ENCODE peak calls at places on chromosomes 2 and 18, in five cellular contexts. J is bronchial epithelial cell, B is fibroblast of mammary gland, D is activated B cell treated with CpG ODN at 0.5 μM for 24 hours, L is IMR-90. M is an unnamed sample.

GRCh38 chr2:230866704-230867561 is 2.2 kb downstream of the ITM2C start:
- DNase-seq in J (no peak), B (peak; percentile 7), D (peak; percentile 45), L (peak; percentile 20), M (no peak)

GRCh38 chr18:70333757-70334156 is 44.9 kb downstream of the SOCS6 start:
- DNase-seq in J (peak; percentile 100), B (peak; percentile 99), D (no peak), L (peak; percentile 100), M (no peak)

GRCh38 chr2:241224068-241224850 is 35.8 kb downstream of the ANO7 start:
- DNase-seq in J (peak; percentile 25), B (peak; percentile 74), D (no peak), L (peak; percentile 66), M (no peak)

GRCh38 chr2:17620280-17620679 is 79.8 kb downstream of the VSNL1 start:
- DNase-seq in J (peak; percentile 76), B (peak; percentile 34), D (no peak), L (peak; percentile 4), M (no peak)

GRCh38 chr2:99748344-99748743 is 258.5 kb upstream of the REV1 start:
- DNase-seq in J (no peak), B (no peak), D (no peak), L (no peak), M (no peak)

GRCh38 chr2:60544980-60545560 is 8.4 kb downstream of the BCL11A start:
- DNase-seq in J (no peak), B (no peak), D (no peak), L (no peak), M (no peak)

GRCh38 chr2:46385786-46386577 is 88.8 kb downstream of the EPAS1 start:
- DNase-seq in J (peak; percentile 92), B (peak; percentile 75), D (no peak), L (peak; percentile 40), M (no peak)

GRCh38 chr2:220044383-220044782 is 417.0 kb downstream of the SLC4A3 start:
- DNase-seq in J (no peak), B (no peak), D (no peak), L (no peak), M (no peak)

GRCh38 chr2:128093762-128094161 is 2.8 kb downstream of the UGGT1 start:
- DNase-seq in J (no peak), B (no peak), D (no peak), L (no peak), M (no peak)

GRCh38 chr18:80185545-80185944 is 61.8 kb downstream of the PARD6G start:
- DNase-seq in J (no peak), B (no peak), D (no peak), L (no peak), M (no peak)

GRCh38 chr18:64244571-64244970 is 95.7 kb upstream of the LINC00305 start:
- DNase-seq in J (no peak), B (no peak), D (no peak), L (no peak), M (no peak)

GRCh38 chr2:150292807-150293206 is 194.7 kb downstream of the RND3 start:
- DNase-seq in J (peak; percentile 48), B (peak; percentile 68), D (no peak), L (peak; percentile 50), M (no peak)

GRCh38 chr18:2970762-2971659 is 41.9 kb downstream of the LPIN2 start:
- DNase-seq in J (no peak), B (no peak), D (no peak), L (peak; percentile 25), M (no peak)

GRCh38 chr2:227509824-227510619 is 38.1 kb downstream of the AGFG1 start:
- DNase-seq in J (peak; percentile 72), B (peak; percentile 68), D (no peak), L (peak; percentile 51), M (no peak)

GRCh38 chr18:46452820-46453219 is 204.2 kb downstream of the LOXHD1 start:
- DNase-seq in J (peak; percentile 85), B (peak; percentile 42), D (no peak), L (peak; percentile 22), M (no peak)

GRCh38 chr2:12507295-12507694 is 209.4 kb upstream of the TRIB2 start:
- DNase-seq in J (peak; percentile 95), B (peak; percentile 90), D (no peak), L (peak; percentile 80), M (no peak)

GRCh38 chr18:26488417-26489009 is 59.8 kb downstream of the KCTD1 start:
- DNase-seq in J (peak; percentile 92), B (no peak), D (no peak), L (no peak), M (no peak)

GRCh38 chr2:69253893-69254292 is 133.1 kb downstream of the GFPT1 start:
- DNase-seq in J (peak; percentile 84), B (peak; percentile 99), D (no peak), L (peak; percentile 99), M (no peak)

GRCh38 chr2:209460151-209460761 is 36.4 kb downstream of the MAP2 start:
- DNase-seq in J (peak; percentile 67), B (peak; percentile 11), D (no peak), L (no peak), M (no peak)

GRCh38 chr2:178479275-178479616 is 846 bp upstream of the FKBP7 start:
- DNase-seq in J (no peak), B (no peak), D (no peak), L (no peak), M (no peak)

GRCh38 chr2:213551526-213551925 is 267.3 kb downstream of the SPAG16 start:
- DNase-seq in J (no peak), B (no peak), D (no peak), L (no peak), M (no peak)

GRCh38 chr18:48634491-48634890 is 95.7 kb downstream of the CTIF start:
- DNase-seq in J (no peak), B (no peak), D (no peak), L (no peak), M (no peak)

GRCh38 chr2:7701807-7702206 is 784.6 kb downstream of the RNF144A start:
- DNase-seq in J (peak; percentile 23), B (no peak), D (no peak), L (no peak), M (no peak)

GRCh38 chr2:7693246-7694065 is 776.2 kb downstream of the RNF144A start:
- DNase-seq in J (no peak), B (no peak), D (no peak), L (no peak), M (no peak)

GRCh38 chr2:7694066-7695000 is 777.1 kb downstream of the RNF144A start:
- DNase-seq in J (no peak), B (no peak), D (no peak), L (no peak), M (no peak)

GRCh38 chr2:7692657-7693161 is 775.5 kb downstream of the RNF144A start:
- DNase-seq in J (peak; percentile 79), B (peak; percentile 97), D (no peak), L (peak; percentile 53), M (no peak)

DNA sequence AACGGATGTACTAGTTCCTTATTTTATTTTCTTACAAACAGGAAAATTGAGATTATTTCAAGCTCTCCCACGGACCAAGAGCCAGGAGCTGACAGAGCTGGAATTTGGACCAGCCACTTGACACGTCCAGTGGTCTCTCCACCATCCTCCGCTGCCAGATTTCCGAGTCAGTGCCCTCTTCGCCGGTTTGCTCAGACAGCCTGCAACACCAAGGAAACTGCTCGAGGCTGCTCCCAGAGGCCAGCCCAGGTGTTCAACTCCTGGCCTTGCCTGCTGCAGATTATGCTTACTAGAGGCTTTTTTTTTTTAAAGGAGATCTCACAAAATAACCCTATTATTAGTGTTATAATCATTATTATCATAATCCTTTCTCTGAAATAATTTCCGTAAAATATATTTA is 779.8 kb downstream of the RNF144A start:
- DNase-seq in J (no peak), B (no peak), D (no peak), L (no peak), M (no peak)
- TF ChIP-seq CTCF in J (no peak), B (no peak), D (no peak), L (no peak), M (no peak)

GRCh38 chr2:195531754-195532153 is 125.3 kb upstream of the SLC39A10 start:
- DNase-seq in J (no peak), B (peak; percentile 60), D (no peak), L (peak; percentile 32), M (no peak)
- TF ChIP-seq CTCF in J (no peak), B (no peak), D (no peak), L (no peak), M (no peak)

GRCh38 chr2:20757405-20758090 is 65.4 kb downstream of the LDAH start:
- DNase-seq in J (no peak), B (no peak), D (no peak), L (no peak), M (no peak)

GRCh38 chr2:20759487-20759886 is 63.4 kb downstream of the LDAH start:
- DNase-seq in J (no peak), B (no peak), D (no peak), L (no peak), M (no peak)

GRCh38 chr2:20752293-20752692 is 70.6 kb downstream of the LDAH start:
- DNase-seq in J (no peak), B (no peak), D (no peak), L (no peak), M (no peak)

GRCh38 chr2:20758997-20759396 is 63.9 kb downstream of the LDAH start:
- DNase-seq in J (no peak), B (no peak), D (no peak), L (no peak), M (no peak)

GRCh38 chr2:20755132-20755800 is 67.6 kb downstream of the LDAH start:
- DNase-seq in J (no peak), B (peak; percentile 4), D (no peak), L (peak; percentile 7), M (no peak)
- TF ChIP-seq CTCF in J (no peak), B (no peak), D (no peak), L (peak; percentile 43), M (no peak)

GRCh38 chr18:75076286-75076685 is 132.7 kb downstream of the PTGR3 start:
- DNase-seq in J (no peak), B (no peak), D (no peak), L (no peak), M (no peak)
- TF ChIP-seq CTCF in J (no peak), B (no peak), D (no peak), L (no peak), M (no peak)